ENCODE peak calls at places on chromosomes 7 and 10, in six cellular contexts. U is body of pancreas, Y is IMR-90, N is upper lobe of left lung, J is HFF-Myc, L is AG04450. W is an unnamed sample.

GRCh38 chr7:143385891-143386781 is 5.0 kb downstream of the ZYX start:
- DNase-seq in U (no peak), Y (no peak), N (peak), J (no peak), L (no peak), W (no peak)

GRCh38 chr7:112226701-112227276 is 20.3 kb downstream of the ZNF277 start:
- DNase-seq in U (no peak), Y (no peak), N (no peak), J (no peak), L (no peak), W (no peak)

GRCh38 chr7:50393076-50393475 is 57.1 kb downstream of the FIGNL1 start:
- DNase-seq in U (no peak), Y (no peak), N (no peak), J (no peak), L (no peak), W (no peak)

GRCh38 chr7:108403597-108404217 is 52.5 kb downstream of the NRCAM start:
- DNase-seq in U (no peak), Y (no peak), N (no peak), J (no peak), L (no peak), W (no peak)

GRCh38 chr7:123635551-123636359 is 19.9 kb upstream of the LMOD2 start:
- DNase-seq in U (no peak), Y (peak), N (no peak), J (no peak), L (no peak), W (peak)

GRCh38 chr7:122257056-122257455 is 47.5 kb downstream of the FEZF1 start:
- DNase-seq in U (no peak), Y (no peak), N (no peak), J (no peak), L (no peak), W (no peak)

GRCh38 chr10:3906511-3907111 is 121.6 kb upstream of the KLF6 start:
- DNase-seq in U (no peak), Y (peak), N (no peak), J (no peak), L (peak), W (no peak)

GRCh38 chr10:96598841-96599240 is 12.0 kb upstream of the TM9SF3 start:
- DNase-seq in U (no peak), Y (no peak), N (no peak), J (no peak), L (no peak), W (no peak)

GRCh38 chr7:159099217-159099655 is 45.4 kb downstream of the VIPR2 start:
- DNase-seq in U (no peak), Y (no peak), N (peak), J (no peak), L (no peak), W (no peak)

GRCh38 chr10:114541081-114541833 is 116.8 kb downstream of the ABLIM1 start:
- DNase-seq in U (peak), Y (peak), N (peak), J (peak), L (peak), W (no peak)

GRCh38 chr7:47804767-47805545 is 143.3 kb downstream of the PKD1L1 start:
- DNase-seq in U (no peak), Y (peak), N (no peak), J (no peak), L (no peak), W (no peak)

GRCh38 chr7:39304683-39305405 is 261.4 kb upstream of the YAE1 start:
- DNase-seq in U (no peak), Y (no peak), N (no peak), J (no peak), L (no peak), W (no peak)

GRCh38 chr7:130372813-130373212 is 7.5 kb upstream of the CPA1 start:
- DNase-seq in U (no peak), Y (no peak), N (no peak), J (no peak), L (no peak), W (no peak)

GRCh38 chr7:137475966-137476365 is 132.4 kb upstream of the PTN start:
- DNase-seq in U (no peak), Y (no peak), N (no peak), J (no peak), L (no peak), W (no peak)

GRCh38 chr10:97714401-97715258 is 1.1 kb downstream of the MARVELD1 start:
- DNase-seq in U (peak), Y (peak), N (peak), J (no peak), L (no peak), W (peak)

GRCh38 chr7:40482794-40483374 is 348.1 kb downstream of the SUGCT start:
- DNase-seq in U (no peak), Y (no peak), N (no peak), J (no peak), L (no peak), W (no peak)

GRCh38 chr10:1489801-1490200 is 247.5 kb downstream of the ADARB2 start:
- DNase-seq in U (no peak), Y (no peak), N (no peak), J (no peak), L (no peak), W (no peak)

GRCh38 chr10:68869623-68870022 is 31.5 kb upstream of the DDX50 start:
- DNase-seq in U (no peak), Y (no peak), N (no peak), J (no peak), L (no peak), W (peak)

GRCh38 chr7:125088555-125088954 is 158.9 kb upstream of the POT1 start:
- DNase-seq in U (no peak), Y (no peak), N (no peak), J (no peak), L (no peak), W (no peak)

GRCh38 chr7:229184-229964 is 37.0 kb downstream of the FAM20C start:
- DNase-seq in U (peak), Y (peak), N (peak), J (peak), L (peak), W (peak)

GRCh38 chr10:47104786-47105385 is 193.7 kb downstream of the PTPN20 start:
- DNase-seq in U (no peak), Y (peak), N (peak), J (no peak), L (no peak), W (no peak)

GRCh38 chr10:21687197-21687993 is 153.4 kb downstream of the MLLT10 start:
- DNase-seq in U (no peak), Y (peak), N (no peak), J (no peak), L (no peak), W (peak)

GRCh38 chr10:90849956-90850749 is 7.7 kb downstream of the HTR7 start:
- DNase-seq in U (no peak), Y (peak), N (no peak), J (no peak), L (no peak), W (no peak)

GRCh38 chr10:25304606-25305005 is 129.8 kb downstream of the GPR158 start:
- DNase-seq in U (no peak), Y (no peak), N (no peak), J (no peak), L (no peak), W (no peak)

GRCh38 chr10:102647433-102648268 is 3.4 kb downstream of the TRIM8 start:
- DNase-seq in U (no peak), Y (no peak), N (no peak), J (no peak), L (no peak), W (no peak)

GRCh38 chr10:102648269-102648888 is 4.1 kb downstream of the TRIM8 start:
- DNase-seq in U (no peak), Y (no peak), N (no peak), J (no peak), L (no peak), W (no peak)

GRCh38 chr10:102649770-102650654 is 5.7 kb downstream of the TRIM8 start:
- DNase-seq in U (peak), Y (no peak), N (no peak), J (no peak), L (no peak), W (no peak)

GRCh38 chr10:102650655-102651454 is 6.6 kb downstream of the TRIM8 start:
- DNase-seq in U (no peak), Y (no peak), N (no peak), J (no peak), L (no peak), W (no peak)

GRCh38 chr10:102648889-102649752 is 4.8 kb downstream of the TRIM8 start:
- DNase-seq in U (peak), Y (no peak), N (peak), J (no peak), L (no peak), W (no peak)
- H3K4me3 ChIP-seq in U (no peak), Y (peak), N (no peak), J (peak), L (peak), W (peak)

GRCh38 chr7:98616381-98617050 is 569 bp upstream of the NPTX2 start:
- DNase-seq in U (peak), Y (no peak), N (no peak), J (no peak), L (no peak), W (no peak)

GRCh38 chr7:98618786-98619185 is 1.7 kb downstream of the NPTX2 start:
- DNase-seq in U (peak), Y (no peak), N (peak), J (no peak), L (no peak), W (no peak)

GRCh38 chr7:98619450-98620321 is 2.6 kb downstream of the NPTX2 start:
- DNase-seq in U (peak), Y (peak), N (peak), J (no peak), L (no peak), W (peak)

GRCh38 chr7:98617051-98617959 is at the start of gene NPTX2:
- DNase-seq in U (peak), Y (no peak), N (no peak), J (no peak), L (no peak), W (no peak)

GRCh38 chr7:98617960-98618418 is 904 bp downstream of the NPTX2 start:
- DNase-seq in U (no peak), Y (no peak), N (no peak), J (no peak), L (no peak), W (no peak)
- H3K4me3 ChIP-seq in U (no peak), Y (no peak), N (no peak), J (no peak), L (no peak), W (peak)

DNA sequence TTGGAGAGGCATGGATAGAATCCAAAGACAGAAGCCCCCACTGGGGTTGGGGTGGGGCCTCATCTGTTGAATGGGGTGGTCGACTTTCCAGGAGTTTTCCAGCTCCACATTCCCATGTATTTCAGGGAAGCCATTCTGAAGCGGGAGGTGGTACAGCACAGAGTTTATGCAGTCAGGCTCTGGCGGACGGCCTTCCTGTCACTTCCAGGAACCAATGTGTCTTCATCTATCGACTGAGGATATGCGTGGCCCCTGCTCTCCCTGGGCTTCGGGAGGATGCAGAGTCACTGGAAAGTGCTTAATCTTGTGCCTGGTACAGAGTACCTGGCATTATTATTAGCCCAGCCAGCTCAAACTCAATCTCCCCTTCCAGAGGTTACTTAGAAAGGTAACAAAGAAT is 26.3 kb downstream of the DOCK1 start:
- DNase-seq in U (no peak), Y (no peak), N (no peak), J (no peak), L (no peak), W (no peak)
- H3K4me3 ChIP-seq in U (no peak), Y (no peak), N (no peak), J (no peak), L (no peak), W (peak)

DNA sequence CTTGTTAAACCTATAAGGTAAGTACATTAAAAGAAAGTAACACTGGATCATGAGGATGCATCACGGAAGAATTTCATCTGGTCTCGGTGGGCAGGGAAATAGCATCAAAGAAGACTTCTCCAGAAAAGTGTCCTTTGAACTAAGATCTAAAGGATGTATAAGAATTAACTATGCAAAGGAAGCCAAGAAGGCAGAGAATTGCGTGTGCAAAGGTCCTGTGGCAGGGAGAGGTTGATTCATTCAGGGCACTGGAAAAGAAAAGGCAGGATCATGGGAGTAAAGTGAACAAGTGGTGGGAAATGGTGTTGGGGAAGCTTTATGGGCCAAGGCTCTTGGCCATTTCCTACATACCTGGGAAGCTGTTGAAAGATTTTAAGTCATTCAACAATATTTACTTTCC is 288.3 kb downstream of the SFMBT2 start:
- DNase-seq in U (no peak), Y (no peak), N (no peak), J (no peak), L (no peak), W (no peak)
- H3K4me3 ChIP-seq in U (no peak), Y (no peak), N (no peak), J (no peak), L (no peak), W (no peak)

DNA sequence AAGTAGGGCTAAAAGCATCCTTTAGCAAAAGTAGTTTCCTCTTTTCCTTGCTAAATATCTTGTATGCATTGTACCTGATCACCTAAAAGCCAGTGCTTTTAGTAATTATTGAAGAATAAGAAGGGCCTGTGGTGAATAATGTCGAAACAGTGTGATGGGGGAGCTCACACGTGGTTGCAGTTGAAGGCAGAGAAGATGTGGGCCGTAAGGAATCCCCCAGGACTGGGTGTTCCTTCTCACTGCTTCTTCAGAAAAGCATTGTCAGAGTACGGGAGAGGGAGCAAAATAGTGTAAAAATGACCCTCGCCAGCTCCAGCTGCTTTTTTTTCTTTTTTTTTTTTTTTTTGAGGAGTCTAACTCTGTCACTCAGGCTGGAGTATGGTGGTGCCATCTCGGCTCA is 201.1 kb downstream of the NSUN6 start:
- DNase-seq in U (no peak), Y (no peak), N (no peak), J (no peak), L (no peak), W (no peak)
- H3K4me3 ChIP-seq in U (no peak), Y (no peak), N (no peak), J (no peak), L (no peak), W (no peak)

GRCh38 chr10:29694121-29694520 is 59.4 kb upstream of the SVIL start:
- DNase-seq in U (no peak), Y (no peak), N (no peak), J (no peak), L (no peak), W (no peak)

GRCh38 chr10:29691564-29692064 is 56.8 kb upstream of the SVIL start:
- DNase-seq in U (no peak), Y (peak), N (no peak), J (peak), L (no peak), W (peak)

GRCh38 chr10:29688230-29688634 is 53.5 kb upstream of the SVIL start:
- DNase-seq in U (no peak), Y (no peak), N (no peak), J (no peak), L (no peak), W (peak)

GRCh38 chr10:29689001-29689400 is 54.2 kb upstream of the SVIL start:
- DNase-seq in U (no peak), Y (peak), N (no peak), J (no peak), L (no peak), W (peak)

GRCh38 chr10:29692121-29692539 is 57.4 kb upstream of the SVIL start:
- DNase-seq in U (no peak), Y (peak), N (peak), J (no peak), L (no peak), W (peak)
- H3K4me3 ChIP-seq in U (no peak), Y (no peak), N (no peak), J (no peak), L (no peak), W (peak)

GRCh38 chr10:102235598-102235920 is 5.8 kb downstream of the PITX3 start:
- DNase-seq in U (no peak), Y (peak), N (no peak), J (no peak), L (no peak), W (no peak)
- H3K4me3 ChIP-seq in U (no peak), Y (no peak), N (no peak), J (no peak), L (no peak), W (no peak)

GRCh38 chr10:124740374-124741280 is 3.6 kb downstream of the FAM53B start:
- DNase-seq in U (peak), Y (peak), N (peak), J (no peak), L (no peak), W (no peak)
- H3K4me3 ChIP-seq in U (no peak), Y (no peak), N (no peak), J (peak), L (peak), W (no peak)

DNA sequence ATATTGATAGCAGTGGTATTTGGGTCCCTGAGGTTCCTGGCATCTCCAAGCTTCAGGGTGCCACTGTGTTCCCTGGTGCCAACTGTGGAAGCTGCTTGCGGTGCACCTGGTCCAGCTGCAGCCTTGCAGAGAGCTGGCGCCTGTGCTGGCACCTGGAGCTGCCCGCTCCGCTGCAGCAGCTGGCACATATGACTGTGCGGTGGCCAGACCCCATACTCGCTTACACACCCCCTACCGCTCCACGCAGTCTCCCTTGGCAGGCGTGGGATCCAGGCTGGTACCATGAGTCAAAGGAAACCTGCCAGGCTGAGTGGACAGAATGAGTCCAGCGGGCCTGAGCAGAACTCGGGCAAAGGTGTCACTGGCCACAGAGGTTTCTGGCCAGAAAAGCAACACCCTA is 89.9 kb upstream of the JAZF1 start:
- DNase-seq in U (no peak), Y (no peak), N (no peak), J (no peak), L (no peak), W (no peak)
- H3K4me3 ChIP-seq in U (no peak), Y (no peak), N (no peak), J (no peak), L (no peak), W (no peak)

GRCh38 chr7:2063562-2064360 is 169.0 kb downstream of the MAD1L1 start:
- DNase-seq in U (peak), Y (peak), N (peak), J (no peak), L (no peak), W (no peak)

GRCh38 chr7:2059964-2060700 is 172.6 kb downstream of the MAD1L1 start:
- DNase-seq in U (no peak), Y (no peak), N (no peak), J (no peak), L (no peak), W (no peak)

GRCh38 chr7:2055956-2056355 is 176.8 kb downstream of the MAD1L1 start:
- DNase-seq in U (no peak), Y (no peak), N (no peak), J (no peak), L (no peak), W (no peak)

GRCh38 chr7:2062648-2063047 is 170.1 kb downstream of the MAD1L1 start:
- DNase-seq in U (no peak), Y (no peak), N (no peak), J (no peak), L (no peak), W (no peak)

GRCh38 chr7:2060701-2061100 is 172.0 kb downstream of the MAD1L1 start:
- DNase-seq in U (no peak), Y (peak), N (no peak), J (no peak), L (peak), W (no peak)
- H3K4me3 ChIP-seq in U (no peak), Y (no peak), N (no peak), J (no peak), L (no peak), W (no peak)